ENCODE peak calls at places on chromosomes 3 and 15, in six cellular contexts. T is fibroblast of lung, A is cardiac muscle cell, O is psoas muscle, W is stomach, K is pancreas. V is an unnamed sample.

GRCh38 chr3:82633319-82633718 is 871.9 kb upstream of the GBE1 start:
- DNase-seq in A (no peak), O (no peak), W (no peak), T (no peak), K (no peak), V (no peak)

GRCh38 chr15:50501815-50502214 is 44.7 kb downstream of the USP50 start:
- DNase-seq in K (no peak), T (no peak), W (no peak), A (no peak), O (no peak), V (no peak)

GRCh38 chr15:38603271-38603670 is 38.7 kb upstream of the RASGRP1 start:
- DNase-seq in A (no peak), O (no peak), W (no peak), T (no peak), K (no peak), V (peak; percentile 64)

GRCh38 chr3:153162513-153163348 is 705 bp downstream of the RAP2B start:
- DNase-seq in A (peak; percentile 49), T (peak; percentile 47), O (peak; percentile 66), W (peak; percentile 45), K (peak; percentile 76), V (peak; percentile 75)

GRCh38 chr3:120100711-120101110 is 6.5 kb upstream of the GSK3B start:
- DNase-seq in T (peak; percentile 64), O (no peak), A (no peak), W (no peak), K (no peak), V (no peak)

GRCh38 chr15:40295870-40296560 is 11.7 kb downstream of the PLCB2 start:
- DNase-seq in W (no peak), K (peak; percentile 86), O (peak; percentile 52), A (peak; percentile 20), T (no peak), V (no peak)

GRCh38 chr3:194112120-194113106 is 23.5 kb upstream of the HES1 start:
- DNase-seq in A (no peak), O (no peak), K (no peak), T (peak; percentile 51), W (peak; percentile 75), V (no peak)

GRCh38 chr3:79467721-79468120 is 300.1 kb downstream of the ROBO1 start:
- DNase-seq in K (no peak), O (no peak), W (no peak), T (peak; percentile 23), A (no peak), V (peak; percentile 68)

GRCh38 chr15:32029409-32029861 is 880 bp upstream of the CHRNA7 start:
- DNase-seq in A (peak; percentile 3), W (peak; percentile 35), K (peak; percentile 67), O (peak; percentile 50), T (no peak), V (peak; percentile 83)

GRCh38 chr3:42755681-42756578 is 17.1 kb downstream of the CCDC13 start:
- DNase-seq in A (peak; percentile 49), W (peak; percentile 51), T (peak; percentile 16), O (no peak), K (no peak), V (peak; percentile 80)

GRCh38 chr3:57228734-57229505 is 1.4 kb downstream of the APPL1 start:
- DNase-seq in K (no peak), O (no peak), W (no peak), A (peak; percentile 66), T (peak; percentile 83), V (no peak)

GRCh38 chr15:29656636-29657475 is 165.4 kb downstream of the TJP1 start:
- DNase-seq in W (no peak), T (peak; percentile 19), K (no peak), A (peak; percentile 43), O (no peak), V (peak; percentile 93)
- TF ChIP-seq CTCF in W (no peak), T (no peak), K (no peak), A (no peak), O (no peak), V (peak; percentile 65)

GRCh38 chr3:69745503-69745902 is 6.2 kb downstream of the MITF start:
- DNase-seq in W (no peak), K (no peak), O (no peak), A (no peak), T (no peak), V (no peak)
- H3K4me1 ChIP-seq in W (peaks cover 74% of the 10 kb centered on the region), K (peaks cover 6% of the 10 kb centered on the region), O (peaks cover 86% of the 10 kb centered on the region), A (peaks cover 28% of the 10 kb centered on the region), T (peaks cover 29% of the 10 kb centered on the region), V (no peaks in the 10 kb centered on the region)

DNA sequence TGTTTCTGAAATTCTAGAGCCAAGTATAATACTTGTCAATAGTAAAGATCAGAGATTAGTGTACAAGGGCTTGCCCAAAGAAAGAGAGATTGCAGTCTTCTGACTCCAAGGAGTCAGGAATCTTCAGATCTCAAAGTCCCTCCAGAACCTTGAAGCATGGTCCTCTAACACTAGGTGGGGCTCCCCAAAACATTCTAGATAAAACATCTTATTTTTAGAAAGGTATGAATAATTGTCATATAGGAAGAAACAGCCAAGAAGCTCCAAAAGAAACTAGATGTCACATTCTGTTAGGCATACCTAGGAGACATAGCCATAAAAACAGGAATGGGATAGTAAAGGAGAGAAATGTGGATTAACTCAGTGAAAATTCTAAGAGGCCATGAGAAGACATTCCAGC is 10.7 kb downstream of the MUC13 start:
- DNase-seq in K (no peak), T (no peak), A (no peak), W (no peak), O (no peak), V (no peak)
- TF ChIP-seq CTCF in K (no peak), T (no peak), A (peak; percentile 22), W (no peak), O (no peak), V (no peak)

DNA sequence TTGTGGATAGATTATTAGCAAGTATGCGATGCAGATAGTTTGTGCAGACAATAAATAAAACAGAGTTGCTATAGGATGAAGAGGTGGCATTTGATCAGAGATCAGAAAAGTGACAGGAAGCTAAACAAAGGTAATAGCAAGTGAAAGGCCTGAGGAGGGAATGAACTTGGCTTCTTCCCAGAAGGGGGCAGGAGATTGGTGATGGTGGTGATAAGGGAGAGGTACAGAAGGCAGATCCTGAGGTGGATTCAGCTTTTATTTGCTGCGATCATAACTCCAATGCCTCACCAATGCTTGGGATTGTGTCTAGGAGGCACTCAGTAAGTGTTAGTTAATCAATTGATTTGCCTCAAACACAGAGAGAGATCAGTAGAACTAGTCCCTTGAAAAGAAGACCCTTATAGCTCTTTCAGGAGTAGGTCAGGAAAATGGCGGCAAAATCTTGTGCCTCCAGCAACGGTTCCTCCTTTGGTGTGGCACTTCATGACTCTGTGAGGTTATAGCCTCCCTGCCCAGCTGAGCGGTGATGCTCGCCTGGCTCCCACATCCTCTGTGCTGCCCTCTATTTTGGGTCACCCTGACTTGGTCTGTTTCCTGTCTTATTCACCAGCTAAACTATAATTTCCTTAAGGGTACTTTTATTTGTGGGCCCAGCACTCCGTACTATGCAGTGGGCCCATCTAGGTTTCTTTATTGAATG is 37.5 kb downstream of the TGFBR2 start:
- DNase-seq in A (no peak), K (no peak), W (peak; percentile 31), O (no peak), T (no peak), V (no peak)
- H3K4me1 ChIP-seq in A (peaks cover 23% of the 10 kb centered on the region), K (peaks cover 41% of the 10 kb centered on the region), W (peaks cover 86% of the 10 kb centered on the region), O (peaks cover 48% of the 10 kb centered on the region), T (peaks cover 11% of the 10 kb centered on the region), V (no peaks in the 10 kb centered on the region)

DNA sequence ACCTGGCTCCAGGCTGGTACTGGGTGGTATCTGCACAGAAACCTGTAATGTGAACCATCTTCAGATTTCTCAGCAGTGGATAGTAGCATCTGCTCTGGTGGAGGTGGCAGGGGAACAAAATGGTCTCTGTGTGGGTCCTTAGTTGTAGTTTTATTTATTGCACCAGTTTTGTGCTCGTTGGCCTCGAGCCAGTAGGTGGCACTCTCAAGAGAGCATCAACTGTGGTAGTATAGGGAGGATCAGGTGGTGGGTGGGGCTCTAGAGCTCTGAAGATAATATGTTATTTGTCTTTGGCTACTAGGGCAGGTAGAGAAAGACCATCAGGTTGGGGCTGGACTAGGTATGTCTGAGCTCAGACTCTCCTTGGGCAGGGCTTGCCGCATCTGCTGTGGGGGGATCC is 254.0 kb upstream of the GPR149 start:
- DNase-seq in W (no peak), O (no peak), T (no peak), A (no peak), K (no peak), V (peak; percentile 85)
- TF ChIP-seq CTCF in W (no peak), O (no peak), T (no peak), A (no peak), K (no peak), V (peak; percentile 72)

V was measured in endodermal cell.